ENCODE peak calls at places on chromosomes 1 and 21, in four cellular contexts. One of them, this sample, is unnamed. For H3K36me3, the result is how much of the 10 kb centered on the place peaks cover.

GRCh38 chr1:54081306-54082270 is 28.2 kb downstream of the TCEANC2 start:
- DNase-seq in colonic mucosa: peak
- DNase-seq in mesendoderm: peak
- DNase-seq in left ventricle myocardium inferior: peak
- DNase-seq in this sample: peak

GRCh38 chr1:68782890-68783289 is 286.0 kb upstream of the DEPDC1 start:
- DNase-seq in colonic mucosa: no peak
- DNase-seq in mesendoderm: no peak
- DNase-seq in left ventricle myocardium inferior: no peak
- DNase-seq in this sample: no peak

GRCh38 chr1:26874896-26875295 is 11.9 kb downstream of the SFN start:
- DNase-seq in colonic mucosa: no peak
- DNase-seq in mesendoderm: peak
- DNase-seq in left ventricle myocardium inferior: no peak
- DNase-seq in this sample: no peak

GRCh38 chr1:9881838-9882249 is 28.2 kb downstream of the CTNNBIP1 start:
- DNase-seq in colonic mucosa: no peak
- DNase-seq in mesendoderm: no peak
- DNase-seq in left ventricle myocardium inferior: no peak
- DNase-seq in this sample: no peak

GRCh38 chr1:169529068-169529642 is 43.4 kb upstream of the SLC19A2 start:
- DNase-seq in colonic mucosa: peak
- DNase-seq in mesendoderm: peak
- DNase-seq in left ventricle myocardium inferior: no peak
- DNase-seq in this sample: no peak

GRCh38 chr1:172934417-172934762 is 116.4 kb downstream of the TNFSF18 start:
- DNase-seq in colonic mucosa: no peak
- DNase-seq in mesendoderm: no peak
- DNase-seq in left ventricle myocardium inferior: no peak
- DNase-seq in this sample: no peak

GRCh38 chr1:202254454-202255252 is 61.1 kb downstream of the LGR6 start:
- DNase-seq in colonic mucosa: no peak
- DNase-seq in mesendoderm: no peak
- DNase-seq in left ventricle myocardium inferior: no peak
- DNase-seq in this sample: no peak

GRCh38 chr1:109772658-109773202 is 9.0 kb upstream of the EPS8L3 start:
- DNase-seq in colonic mucosa: no peak
- DNase-seq in mesendoderm: no peak
- DNase-seq in left ventricle myocardium inferior: peak
- DNase-seq in this sample: no peak

GRCh38 chr1:22760453-22760852 is 49.8 kb downstream of the EPHB2 start:
- DNase-seq in colonic mucosa: no peak
- DNase-seq in mesendoderm: no peak
- DNase-seq in left ventricle myocardium inferior: no peak
- DNase-seq in this sample: no peak

GRCh38 chr1:98429851-98430496 is 231.5 kb upstream of the SNX7 start:
- DNase-seq in colonic mucosa: no peak
- DNase-seq in mesendoderm: no peak
- DNase-seq in left ventricle myocardium inferior: no peak
- DNase-seq in this sample: no peak

GRCh38 chr1:162391790-162392563 is 10.4 kb downstream of the C1orf226 start:
- DNase-seq in colonic mucosa: no peak
- DNase-seq in mesendoderm: peak
- DNase-seq in left ventricle myocardium inferior: no peak
- DNase-seq in this sample: peak

GRCh38 chr1:161305872-161306519 is 3.8 kb downstream of the MPZ start:
- DNase-seq in colonic mucosa: peak
- DNase-seq in mesendoderm: peak
- DNase-seq in left ventricle myocardium inferior: peak
- DNase-seq in this sample: peak

GRCh38 chr21:25733859-25734653 is 648 bp downstream of the ATP5PF start:
- DNase-seq in colonic mucosa: peak
- DNase-seq in mesendoderm: peak
- DNase-seq in left ventricle myocardium inferior: no peak
- DNase-seq in this sample: peak

GRCh38 chr1:178869114-178869697 is 1.7 kb downstream of the ANGPTL1 start:
- DNase-seq in colonic mucosa: no peak
- DNase-seq in mesendoderm: peak
- DNase-seq in left ventricle myocardium inferior: no peak
- DNase-seq in this sample: no peak

GRCh38 chr21:25701529-25701928 is 33.2 kb downstream of the ATP5PF start:
- DNase-seq in colonic mucosa: no peak
- DNase-seq in mesendoderm: no peak
- DNase-seq in left ventricle myocardium inferior: no peak
- DNase-seq in this sample: no peak

GRCh38 chr1:96361251-96361856 is 360.2 kb upstream of the PTBP2 start:
- DNase-seq in colonic mucosa: no peak
- DNase-seq in mesendoderm: no peak
- DNase-seq in left ventricle myocardium inferior: no peak
- DNase-seq in this sample: no peak

GRCh38 chr1:14539953-14540563 is 58.4 kb upstream of the KAZN start:
- DNase-seq in colonic mucosa: no peak
- DNase-seq in mesendoderm: no peak
- DNase-seq in left ventricle myocardium inferior: no peak
- DNase-seq in this sample: peak

GRCh38 chr1:68223714-68224113 is 8.6 kb downstream of the WLS start:
- DNase-seq in colonic mucosa: no peak
- DNase-seq in mesendoderm: no peak
- DNase-seq in left ventricle myocardium inferior: no peak
- DNase-seq in this sample: no peak

GRCh38 chr1:92259350-92259749 is 39.4 kb downstream of the GLMN start:
- DNase-seq in colonic mucosa: no peak
- DNase-seq in mesendoderm: no peak
- DNase-seq in left ventricle myocardium inferior: no peak
- DNase-seq in this sample: no peak

GRCh38 chr21:42304556-42305454 is 10.4 kb downstream of the TFF3 start:
- DNase-seq in colonic mucosa: no peak
- DNase-seq in mesendoderm: no peak
- DNase-seq in left ventricle myocardium inferior: no peak
- DNase-seq in this sample: no peak

GRCh38 chr1:201126832-201127754 is at the start of gene ASCL5:
- DNase-seq in colonic mucosa: peak
- DNase-seq in mesendoderm: peak
- DNase-seq in left ventricle myocardium inferior: no peak
- DNase-seq in this sample: no peak

GRCh38 chr1:966603-967295 is 467 bp downstream of the PLEKHN1 start:
- DNase-seq in colonic mucosa: peak
- DNase-seq in mesendoderm: peak
- DNase-seq in left ventricle myocardium inferior: no peak
- DNase-seq in this sample: peak

DNA sequence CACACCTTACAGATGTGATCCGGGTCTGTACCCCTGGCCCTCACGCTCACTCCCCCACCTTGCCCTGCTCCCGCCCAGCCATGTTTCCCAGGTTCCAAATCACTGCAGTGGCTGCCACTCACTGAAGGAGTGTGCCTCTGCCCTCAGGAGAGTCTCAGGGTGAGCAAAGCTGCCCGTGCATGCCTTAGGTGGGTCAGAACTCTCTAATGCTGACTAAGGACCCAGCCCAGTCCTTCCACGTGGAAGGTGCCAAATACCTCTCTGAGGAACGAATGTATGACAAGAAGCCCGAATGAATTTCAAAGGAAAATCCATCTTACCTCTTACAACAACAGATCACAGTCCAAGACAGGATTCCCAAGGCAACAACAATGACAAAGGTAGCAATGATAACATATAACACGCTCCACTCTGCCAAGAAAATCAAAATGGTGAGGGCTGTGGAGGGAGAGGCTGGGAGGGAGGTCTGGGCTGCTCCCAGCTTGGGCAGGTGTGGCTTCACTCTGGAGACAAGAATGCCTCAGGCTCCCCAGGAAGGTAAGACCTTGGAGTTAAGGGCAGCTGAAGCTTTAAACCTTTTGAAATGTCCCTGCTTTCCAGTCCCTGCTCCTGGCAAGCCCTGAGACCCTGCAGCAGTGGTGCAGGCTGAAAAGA is 115.2 kb downstream of the KIAA0319L start:
- DNase-seq in colonic mucosa: no peak
- DNase-seq in mesendoderm: peak
- DNase-seq in left ventricle myocardium inferior: no peak
- DNase-seq in this sample: no peak
- H3K36me3 ChIP-seq in colonic mucosa: under half
- H3K36me3 ChIP-seq in mesendoderm: under half
- H3K36me3 ChIP-seq in left ventricle myocardium inferior: half or more
- H3K36me3 ChIP-seq in this sample: under half

GRCh38 chr1:5877001-5877400 is 115.2 kb downstream of the NPHP4 start:
- DNase-seq in colonic mucosa: no peak
- DNase-seq in mesendoderm: no peak
- DNase-seq in left ventricle myocardium inferior: no peak
- DNase-seq in this sample: no peak
- H3K36me3 ChIP-seq in colonic mucosa: under half
- H3K36me3 ChIP-seq in mesendoderm: under half
- H3K36me3 ChIP-seq in left ventricle myocardium inferior: half or more
- H3K36me3 ChIP-seq in this sample: under half

GRCh38 chr1:168089979-168090337 is 46.8 kb downstream of the GPR161 start:
- DNase-seq in colonic mucosa: no peak
- DNase-seq in mesendoderm: no peak
- DNase-seq in left ventricle myocardium inferior: no peak
- DNase-seq in this sample: no peak
- H3K36me3 ChIP-seq in colonic mucosa: under half
- H3K36me3 ChIP-seq in mesendoderm: under half
- H3K36me3 ChIP-seq in left ventricle myocardium inferior: under half
- H3K36me3 ChIP-seq in this sample: under half

GRCh38 chr1:223783676-223784075 is 62.1 kb downstream of the TP53BP2 start:
- DNase-seq in colonic mucosa: no peak
- DNase-seq in mesendoderm: no peak
- DNase-seq in left ventricle myocardium inferior: no peak
- DNase-seq in this sample: no peak

GRCh38 chr1:223776826-223777454 is 64.6 kb downstream of the CAPN2 start:
- DNase-seq in colonic mucosa: peak
- DNase-seq in mesendoderm: no peak
- DNase-seq in left ventricle myocardium inferior: no peak
- DNase-seq in this sample: peak

GRCh38 chr1:223780926-223781325 is 64.8 kb downstream of the TP53BP2 start:
- DNase-seq in colonic mucosa: no peak
- DNase-seq in mesendoderm: no peak
- DNase-seq in left ventricle myocardium inferior: no peak
- DNase-seq in this sample: no peak

GRCh38 chr1:223776075-223776814 is 63.9 kb downstream of the CAPN2 start:
- DNase-seq in colonic mucosa: peak
- DNase-seq in mesendoderm: peak
- DNase-seq in left ventricle myocardium inferior: no peak
- DNase-seq in this sample: no peak

GRCh38 chr1:223780318-223780717 is 65.4 kb downstream of the TP53BP2 start:
- DNase-seq in colonic mucosa: peak
- DNase-seq in mesendoderm: no peak
- DNase-seq in left ventricle myocardium inferior: no peak
- DNase-seq in this sample: no peak
- H3K36me3 ChIP-seq in colonic mucosa: under half
- H3K36me3 ChIP-seq in mesendoderm: under half
- H3K36me3 ChIP-seq in left ventricle myocardium inferior: half or more
- H3K36me3 ChIP-seq in this sample: under half

This sample was measured in Karpas-422.